ENCODE peak calls at places on chromosomes 2 and 18, in seven cellular contexts. B is breast epithelium, Z is prostate gland, L is stomach, T is sigmoid colon, J is upper lobe of left lung, O is H1. U is an unnamed sample.

GRCh38 chr2:134852518-134852917 is 14.1 kb downstream of the ACMSD start:
- DNase-seq in O (no peak), B (no peak), Z (no peak), L (no peak), J (no peak), T (no peak), U (no peak)

GRCh38 chr18:39951321-39951720 is 2003.7 kb upstream of the PIK3C3 start:
- DNase-seq in O (no peak), Z (no peak), L (no peak), T (no peak), B (no peak), J (no peak), U (no peak)

GRCh38 chr2:28274911-28275685 is 117.6 kb upstream of the FOSL2 start:
- DNase-seq in Z (no peak), O (peak; percentile 17), B (no peak), L (peak; percentile 60), T (no peak), J (no peak), U (no peak)

GRCh38 chr2:18047896-18048657 is 169.6 kb downstream of the KCNS3 start:
- DNase-seq in T (no peak), J (no peak), L (no peak), B (peak; percentile 54), O (no peak), Z (peak; percentile 51), U (no peak)

GRCh38 chr2:53498210-53498609 is 269.4 kb upstream of the CHAC2 start:
- DNase-seq in B (no peak), T (no peak), J (no peak), L (no peak), O (no peak), Z (peak; percentile 16), U (no peak)

GRCh38 chr2:205712508-205712907 is 30.2 kb downstream of the NRP2 start:
- DNase-seq in Z (no peak), L (no peak), O (no peak), T (no peak), J (no peak), B (no peak), U (no peak)

GRCh38 chr2:217742837-217743236 is 260.0 kb downstream of the TNS1 start:
- DNase-seq in Z (no peak), B (no peak), T (no peak), L (no peak), O (no peak), J (no peak), U (no peak)

GRCh38 chr2:168120730-168121129 is 126.7 kb downstream of the STK39 start:
- DNase-seq in T (no peak), Z (no peak), O (no peak), L (no peak), J (no peak), B (no peak), U (no peak)

GRCh38 chr2:212686285-212686895 is 147.8 kb upstream of the ERBB4 start:
- DNase-seq in O (peak; percentile 7), Z (peak; percentile 44), T (peak; percentile 64), L (peak; percentile 57), B (peak; percentile 26), J (no peak), U (peak; percentile 9)

DNA sequence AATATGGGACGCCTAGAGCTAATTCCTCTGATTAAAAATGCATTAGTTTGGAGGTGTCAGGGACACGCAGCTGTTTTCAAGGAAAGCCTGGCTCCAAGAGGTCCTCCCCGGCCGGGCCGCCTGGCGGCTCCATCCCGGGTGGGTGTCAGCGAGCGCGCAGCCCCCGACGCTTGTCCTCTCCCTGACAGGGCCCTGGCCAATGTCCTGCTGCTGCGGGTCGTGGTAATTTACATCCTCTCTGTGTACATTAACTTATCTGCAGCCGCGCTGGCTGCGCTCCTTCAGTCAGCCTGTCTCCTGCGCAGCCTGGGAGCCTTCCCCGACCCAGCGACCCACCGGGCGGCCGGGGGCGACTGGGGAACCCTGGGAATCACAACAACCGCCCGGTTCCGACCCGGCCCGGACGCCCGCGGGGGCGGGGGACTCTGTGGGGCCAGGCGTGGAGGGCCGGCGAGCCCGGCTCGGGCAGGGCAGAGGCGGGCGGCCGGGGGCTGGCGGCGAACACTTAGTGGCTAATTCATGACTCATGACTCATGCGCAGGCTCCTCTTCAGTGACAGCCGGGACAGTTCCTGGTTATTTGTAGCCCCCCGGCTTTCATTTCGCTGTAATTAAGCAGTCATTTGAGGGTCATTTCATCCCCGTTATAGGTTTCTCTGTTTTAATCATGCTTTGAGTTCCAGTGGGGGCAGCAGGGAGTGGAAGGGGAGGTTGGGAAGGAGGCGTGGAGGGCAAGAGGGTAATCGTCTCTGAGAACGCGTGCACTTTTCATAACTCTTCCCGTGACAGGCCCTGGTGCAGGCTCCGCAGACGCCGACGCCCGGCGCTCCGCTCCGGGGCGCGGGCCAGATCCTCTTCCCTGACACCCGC is 141.9 kb upstream of the CTAGE1 start:
- DNase-seq in J (peak; percentile 92), L (peak; percentile 57), O (no peak), B (no peak), T (peak; percentile 73), Z (peak; percentile 8), U (peak; percentile 8)
- TF ChIP-seq POLR2AphosphoS5 in J (no peak), L (peak; percentile 31), O (no peak), B (no peak), T (no peak), Z (no peak), U (no peak)

GRCh38 chr18:670456-670996 is 13.1 kb downstream of the TYMS start:
- DNase-seq in O (no peak), L (no peak), B (no peak), Z (no peak), J (no peak), T (no peak), U (no peak)
- TF ChIP-seq POLR2A in O (no peak), L (no peak), B (no peak), Z (no peak), J (no peak), T (no peak), U (no peak)

GRCh38 chr2:73925033-73925704 is 1.5 kb upstream of the DGUOK start:
- DNase-seq in L (no peak), J (no peak), O (no peak), Z (no peak), T (peak; percentile 45), B (no peak), U (no peak)
- TF ChIP-seq POLR2AphosphoS5 in L (no peak), J (no peak), O (no peak), Z (no peak), T (no peak), B (no peak), U (no peak)

GRCh38 chr2:66576381-66577330 is 141.7 kb downstream of the MEIS1 start:
- DNase-seq in O (no peak), L (no peak), J (peak; percentile 74), T (peak; percentile 86), B (no peak), Z (peak; percentile 42), U (no peak)
- TF ChIP-seq POLR2A in O (no peak), L (no peak), J (no peak), T (peak; percentile 9), B (no peak), Z (no peak), U (no peak)

GRCh38 chr18:10525563-10526210 is at the start of gene NAPG:
- DNase-seq in L (peak; percentile 92), O (peak; percentile 80), B (peak; percentile 82), J (peak; percentile 97), T (peak; percentile 96), Z (peak; percentile 78), U (peak; percentile 89)
- TF ChIP-seq POLR2AphosphoS5 in L (peak; percentile 93), O (peak; percentile 47), B (peak; percentile 78), J (peak; percentile 96), T (peak; percentile 85), Z (peak; percentile 96), U (peak; percentile 37)

GRCh38 chr2:33256162-33256755 is 220.2 kb upstream of the RASGRP3 start:
- DNase-seq in Z (no peak), O (no peak), L (no peak), T (no peak), J (no peak), B (no peak), U (no peak)
- TF ChIP-seq POLR2A in Z (no peak), O (no peak), L (no peak), T (no peak), J (no peak), B (no peak), U (no peak)

GRCh38 chr2:30270166-30270565 is 38.8 kb downstream of the LBH start:
- DNase-seq in O (no peak), T (no peak), B (no peak), Z (no peak), J (no peak), L (no peak), U (no peak)
- TF ChIP-seq POLR2AphosphoS5 in O (no peak), T (no peak), B (no peak), Z (no peak), J (no peak), L (no peak), U (no peak)

U was measured in GM12892.